ENCODE peak calls at places on chromosomes 5 and 9, in eight cellular contexts. H is ecto neural progenitor cell, K is nucleus accumbens, U is T-helper 9 cell, V is anterior cingulate cortex, M is putamen, Z is IMR-90, J is MCF 10A. G is an unnamed sample.

GRCh38 chr5:160769264-160769663 is 82.7 kb downstream of the ATP10B start:
- DNase-seq in Z (no peak), V (no peak), M (no peak), H (no peak), K (no peak), J (no peak), U (no peak), G (no peak)

GRCh38 chr5:1152771-1153282 is 41.0 kb upstream of the SLC12A7 start:
- DNase-seq in K (no peak), J (no peak), U (no peak), M (no peak), V (no peak), Z (no peak), H (no peak), G (no peak)

GRCh38 chr9:35349287-35349990 is 140.5 kb upstream of the RUSC2 start:
- DNase-seq in M (no peak), K (no peak), V (no peak), U (no peak), H (no peak), Z (peak; percentile 35), J (no peak), G (no peak)

GRCh38 chr9:123322771-123323481 is 33.1 kb upstream of the CRB2 start:
- DNase-seq in U (peak; percentile 32), J (no peak), K (no peak), M (no peak), H (no peak), V (no peak), Z (no peak), G (peak; percentile 65)

GRCh38 chr9:84075004-84075403 is 94.4 kb downstream of the RMI1 start:
- DNase-seq in J (no peak), V (no peak), U (no peak), Z (no peak), K (no peak), H (no peak), M (no peak), G (no peak)

GRCh38 chr5:55188656-55189380 is 15.8 kb upstream of the CDC20B start:
- DNase-seq in V (no peak), H (no peak), M (no peak), K (no peak), J (no peak), U (no peak), Z (no peak), G (no peak)

GRCh38 chr5:6448622-6449464 is at the start of gene UBE2QL1:
- DNase-seq in M (no peak), U (no peak), Z (no peak), K (no peak), H (peak; percentile 64), V (no peak), J (no peak), G (peak; percentile 72)

GRCh38 chr5:179232091-179232490 is 113.2 kb downstream of the ADAMTS2 start:
- DNase-seq in Z (no peak), M (no peak), J (no peak), V (no peak), H (no peak), U (no peak), K (no peak), G (peak; percentile 29)

GRCh38 chr9:132575005-132575609 is 7.3 kb upstream of the BARHL1 start:
- DNase-seq in J (peak; percentile 73), M (peak; percentile 27), H (peak; percentile 93), Z (peak; percentile 67), K (peak; percentile 34), U (peak; percentile 45), V (peak; percentile 51), G (peak; percentile 90)

GRCh38 chr9:35976726-35977125 is 18.8 kb upstream of the OR2S2 start:
- DNase-seq in J (no peak), K (no peak), Z (no peak), M (no peak), V (no peak), U (no peak), H (no peak), G (no peak)

GRCh38 chr5:180324633-180324955 is 28.5 kb downstream of the GFPT2 start:
- DNase-seq in Z (no peak), K (no peak), M (no peak), V (no peak), H (no peak), U (no peak), J (no peak), G (no peak)

GRCh38 chr5:5331838-5332237 is 90.6 kb upstream of the ICE1 start:
- DNase-seq in V (no peak), H (no peak), J (no peak), K (no peak), Z (no peak), U (no peak), M (no peak), G (peak; percentile 69)